ENCODE peak calls at places on chromosomes 12 and 14, in four cellular contexts. N is astrocyte of the spinal cord, R is GM10248, V is BE2C. C is an unnamed sample.

GRCh38 chr14:64753374-64753773 is 49.1 kb downstream of the PLEKHG3 start:
- DNase-seq in V (no peak), R (no peak), N (no peak), C (no peak)

GRCh38 chr12:61385771-61386170 is 874.4 kb upstream of the USP15 start:
- DNase-seq in R (no peak), V (no peak), N (peak; percentile 1), C (no peak)

GRCh38 chr12:52909256-52909655 is 4.4 kb upstream of the KRT8 start:
- DNase-seq in V (no peak), N (no peak), R (no peak), C (no peak)

GRCh38 chr14:68819260-68819691 is 26.4 kb upstream of the ZFP36L1 start:
- DNase-seq in N (peak; percentile 80), V (no peak), R (no peak), C (peak; percentile 18)

GRCh38 chr14:28744126-28744525 is 22.5 kb upstream of the FOXG1 start:
- DNase-seq in N (no peak), R (no peak), V (no peak), C (no peak)

GRCh38 chr14:56474419-56475022 is 105.1 kb upstream of the TMEM260 start:
- DNase-seq in R (peak; percentile 46), N (peak; percentile 29), V (no peak), C (peak; percentile 50)

GRCh38 chr14:95134304-95134933 is 22.9 kb downstream of the DICER1 start:
- DNase-seq in R (peak; percentile 20), N (no peak), V (no peak), C (no peak)

GRCh38 chr12:125157177-125157576 is 91.9 kb downstream of the AACS start:
- DNase-seq in R (no peak), N (no peak), V (no peak), C (no peak)

GRCh38 chr14:55129086-55129427 is at the start of gene LGALS3:
- DNase-seq in N (peak; percentile 52), R (peak; percentile 86), V (peak; percentile 47), C (peak; percentile 87)

GRCh38 chr12:106764738-106765137 is 9.7 kb upstream of the RIC8B start:
- DNase-seq in V (no peak), R (no peak), N (no peak), C (no peak)
- TF ChIP-seq CTCF in V (peak; percentile 6), R (no peak), N (no peak), C (no peak)

GRCh38 chr12:54300732-54301427 is at the start of gene NFE2:
- DNase-seq in R (no peak), N (peak; percentile 70), V (peak; percentile 71), C (no peak)
- TF ChIP-seq CTCF in R (no peak), N (no peak), V (no peak), C (no peak)

GRCh38 chr14:75294649-75295033 is 16.0 kb downstream of the FOS start:
- DNase-seq in V (no peak), R (no peak), N (no peak), C (peak; percentile 41)
- TF ChIP-seq CTCF in V (peak; percentile 33), R (no peak), N (no peak), C (no peak)

DNA sequence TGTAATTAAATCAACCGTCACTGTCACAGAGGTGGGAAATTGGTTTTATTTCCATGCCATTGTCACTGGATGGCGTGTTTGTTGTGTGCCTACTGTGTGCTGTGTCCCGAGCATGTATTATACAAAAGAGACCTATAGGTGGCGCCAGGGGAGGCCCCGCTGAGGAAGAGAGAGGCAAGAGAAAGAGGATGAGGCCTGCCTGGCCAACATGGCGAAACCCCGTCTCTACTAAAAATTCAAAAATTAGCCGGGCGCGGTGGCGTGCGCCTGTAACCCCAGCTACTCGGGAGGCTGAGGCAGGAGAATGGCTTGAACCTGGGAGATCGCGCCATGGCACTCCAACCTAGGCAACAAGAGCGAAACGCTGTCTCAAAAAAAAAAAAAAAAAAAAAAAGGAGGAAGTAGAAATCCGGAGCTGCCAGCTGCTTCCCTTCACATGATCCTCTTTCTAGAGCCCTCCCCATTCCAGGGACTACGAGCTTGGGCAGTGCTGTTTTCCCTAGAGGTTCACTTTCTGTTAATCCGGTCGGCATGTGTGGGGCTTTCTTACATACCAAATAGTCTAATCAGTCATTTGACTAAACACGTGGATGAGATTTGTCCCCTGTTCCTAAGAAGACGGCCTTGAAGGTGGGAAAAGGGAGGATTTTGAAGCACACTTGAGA is 6.4 kb upstream of the CCDC175 start:
- DNase-seq in N (no peak), V (no peak), R (no peak), C (no peak)
- TF ChIP-seq CTCF in N (no peak), V (peak; percentile 16), R (no peak), C (no peak)

GRCh38 chr14:23348297-23348655 is 4.4 kb downstream of the SLC22A17 start:
- DNase-seq in R (no peak), N (no peak), V (no peak), C (peak; percentile 13)

GRCh38 chr14:23345987-23346692 is 6.5 kb downstream of the SLC22A17 start:
- DNase-seq in N (no peak), V (no peak), R (no peak), C (no peak)

GRCh38 chr14:23346693-23347405 is 5.8 kb downstream of the SLC22A17 start:
- DNase-seq in V (no peak), N (no peak), R (no peak), C (no peak)

GRCh38 chr14:23347406-23348296 is 5.0 kb downstream of the SLC22A17 start:
- DNase-seq in R (no peak), V (no peak), N (no peak), C (peak; percentile 21)

GRCh38 chr14:23344481-23344880 is 8.2 kb downstream of the SLC22A17 start:
- DNase-seq in N (no peak), V (no peak), R (no peak), C (no peak)
- TF ChIP-seq CTCF in N (no peak), V (peak; percentile 22), R (no peak), C (no peak)

GRCh38 chr12:113852273-113852672 is 113.9 kb downstream of the RBM19 start:
- DNase-seq in R (no peak), N (no peak), V (no peak), C (no peak)
- TF ChIP-seq CTCF in R (no peak), N (no peak), V (no peak), C (no peak)

DNA sequence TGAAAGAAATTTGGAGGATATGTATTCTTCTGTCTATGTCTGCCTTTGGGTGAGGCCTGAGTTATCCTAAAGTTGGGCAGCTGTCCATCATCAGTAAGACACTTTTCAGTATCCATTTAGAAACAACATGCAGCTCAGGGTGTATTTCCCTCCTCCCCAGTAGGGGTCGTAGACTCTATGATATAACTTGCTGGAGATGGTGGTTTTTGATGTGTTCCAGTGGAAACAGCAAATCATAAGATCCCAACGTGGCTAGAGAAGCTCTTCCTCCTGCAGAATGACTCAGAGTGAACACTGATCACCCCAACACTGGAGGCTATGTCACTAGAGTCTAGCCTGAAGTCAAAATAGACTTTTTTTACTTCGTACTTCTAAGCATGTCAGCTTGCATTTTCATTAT is 331.6 kb upstream of the STXBP6 start:
- DNase-seq in N (no peak), R (no peak), V (no peak), C (no peak)
- TF ChIP-seq CTCF in N (peak; percentile 19), R (no peak), V (peak; percentile 30), C (no peak)

DNA sequence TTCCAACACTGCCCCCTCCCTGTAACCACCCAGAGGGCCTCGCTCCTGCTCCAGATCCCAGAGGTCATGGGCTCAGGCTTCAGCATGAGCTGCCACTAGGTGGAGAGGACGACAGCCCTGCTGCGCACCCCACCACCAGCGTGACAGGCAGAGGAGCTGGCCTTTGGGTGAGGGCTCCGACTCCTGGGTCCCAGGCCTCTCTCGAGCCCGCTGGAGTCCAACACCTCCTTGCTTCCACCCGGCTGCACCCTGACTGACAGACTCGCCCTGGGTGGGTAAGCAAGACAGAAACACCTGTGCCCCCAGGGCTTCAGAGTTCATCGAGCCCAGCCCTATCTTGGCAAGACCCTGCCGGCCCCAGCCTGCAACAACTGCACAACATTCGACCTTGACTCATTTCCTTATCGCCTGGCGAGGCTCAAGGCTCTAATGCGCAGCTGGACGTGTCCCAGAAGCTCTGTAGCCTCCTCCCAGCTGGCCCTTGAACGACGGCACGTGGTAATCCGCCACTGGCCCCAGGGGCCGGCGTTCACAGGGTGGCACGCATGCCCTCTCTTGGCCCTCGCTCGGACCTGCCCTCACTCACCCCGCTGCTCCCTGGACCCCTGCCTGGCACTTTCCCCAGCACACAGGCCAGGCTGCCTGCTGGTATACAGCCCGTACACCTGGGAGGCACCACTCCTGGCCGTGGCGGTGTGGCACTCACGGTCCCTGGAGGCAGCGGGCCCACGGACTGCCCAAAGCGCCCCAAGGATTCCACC is 28.0 kb downstream of the VPS37B start:
- DNase-seq in N (no peak), V (peak; percentile 76), R (no peak), C (no peak)
- TF ChIP-seq CTCF in N (no peak), V (peak; percentile 70), R (peak; percentile 33), C (no peak)

C was measured in GM13976.